ENCODE peak calls at places on chromosomes 12 and 14, in five cellular contexts. U is upper lobe of left lung, B is ovary, M is GM12878, V is right lobe of liver. K is an unnamed sample.

GRCh38 chr12:90945070-90945649 is 9.8 kb downstream of the CCER1 start:
- DNase-seq in U (no peak), B (no peak), M (no peak), V (no peak), K (no peak)

GRCh38 chr14:50758945-50759344 is 72.0 kb downstream of the NIN start:
- DNase-seq in U (no peak), B (no peak), M (no peak), V (no peak), K (no peak)

GRCh38 chr14:77458249-77458950 is 507 bp downstream of the AHSA1 start:
- DNase-seq in U (no peak), B (no peak), M (no peak), V (peak), K (no peak)

GRCh38 chr12:99852666-99853065 is 132.1 kb downstream of the ANKS1B start:
- DNase-seq in U (peak), B (no peak), M (no peak), V (no peak), K (no peak)

GRCh38 chr12:114369088-114369487 is 36.9 kb downstream of the TBX5 start:
- DNase-seq in U (no peak), B (no peak), M (no peak), V (no peak), K (no peak)

GRCh38 chr12:7502612-7503011 is 965 bp downstream of the CD163 start:
- DNase-seq in U (no peak), B (no peak), M (no peak), V (no peak), K (no peak)

GRCh38 chr14:97841762-97842161 is 1044.6 kb downstream of the VRK1 start:
- DNase-seq in U (no peak), B (no peak), M (no peak), V (no peak), K (no peak)

GRCh38 chr12:122945047-122945592 is 21.1 kb downstream of the ABCB9 start:
- DNase-seq in U (no peak), B (no peak), M (no peak), V (no peak), K (no peak)

DNA sequence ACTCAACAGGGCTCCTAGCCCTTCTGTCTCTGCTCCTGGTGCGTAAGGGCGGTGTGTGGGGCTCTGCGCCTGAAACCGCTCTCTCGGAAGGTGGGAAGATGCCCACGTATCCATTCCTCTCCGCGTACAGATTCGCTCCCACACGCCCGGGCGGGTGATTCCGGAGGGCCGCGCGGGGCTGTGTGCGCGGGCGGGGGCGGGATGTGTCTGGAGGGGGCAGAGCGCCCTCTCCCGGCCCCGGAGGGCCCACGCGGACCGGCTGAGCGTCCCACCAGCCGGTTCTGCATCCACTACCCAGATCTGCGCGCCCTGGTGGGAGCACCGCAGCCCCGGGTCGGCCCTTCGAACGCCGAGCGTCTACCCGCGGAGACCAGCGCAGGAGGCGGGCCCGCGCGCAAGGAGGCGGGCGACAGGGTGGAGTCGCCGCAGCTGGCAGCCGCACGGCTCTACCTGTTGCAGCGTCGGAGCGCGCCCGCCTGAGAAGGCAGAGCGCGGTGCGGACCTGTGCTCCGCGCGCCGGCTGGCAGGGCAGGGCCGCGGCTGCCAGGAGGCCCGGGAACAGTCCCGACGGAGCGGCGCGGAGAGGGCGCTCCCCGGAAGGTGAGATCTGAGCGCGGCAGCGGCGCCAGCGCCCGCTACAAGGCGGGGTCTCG is 1.4 kb upstream of the KCNK13 start:
- DNase-seq in U (peak), B (peak), M (no peak), V (peak), K (no peak)
- TF ChIP-seq POLR2A in U (no peak), B (no peak), M (no peak), V (no peak), K (no peak)

GRCh38 chr14:58078068-58078467 is 73.9 kb downstream of the ARMH4 start:
- DNase-seq in U (no peak), B (no peak), M (no peak), V (no peak), K (no peak)
- H3K27ac ChIP-seq in U (no peak), B (no peak), M (no peak), V (no peak), K (no peak)

GRCh38 chr12:128810182-128811127 is 13.3 kb downstream of the SLC15A4 start:
- DNase-seq in U (no peak), B (no peak), M (peak), V (no peak), K (no peak)
- TF ChIP-seq POLR2A in U (no peak), B (no peak), M (peak), V (no peak), K (no peak)

GRCh38 chr14:68244272-68244975 is 424.8 kb downstream of the RAD51B start:
- DNase-seq in U (no peak), B (no peak), M (no peak), V (no peak), K (no peak)

GRCh38 chr14:68246074-68246980 is 426.7 kb downstream of the RAD51B start:
- DNase-seq in U (no peak), B (no peak), M (no peak), V (no peak), K (no peak)

GRCh38 chr14:68245146-68246073 is 425.8 kb downstream of the RAD51B start:
- DNase-seq in U (no peak), B (peak), M (no peak), V (no peak), K (peak)

GRCh38 chr14:68241862-68242490 is 422.4 kb downstream of the RAD51B start:
- DNase-seq in U (no peak), B (no peak), M (no peak), V (no peak), K (no peak)

GRCh38 chr14:68243441-68244010 is 423.9 kb downstream of the RAD51B start:
- DNase-seq in U (no peak), B (no peak), M (no peak), V (no peak), K (no peak)
- H3K27ac ChIP-seq in U (peak), B (no peak), M (no peak), V (no peak), K (no peak)

GRCh38 chr12:130249376-130249775 is 87.1 kb downstream of the FZD10 start:
- DNase-seq in U (no peak), B (no peak), M (no peak), V (no peak), K (no peak)
- TF ChIP-seq POLR2A in U (no peak), B (no peak), M (no peak), V (no peak), K (no peak)